ENCODE peak calls at places on chromosomes 11 and 22, in ten cellular contexts. D is GM12865; I is hippocampal formation; B is activated gamma-delta T cell treated with anti-CD3 and anti-CD28 coated beads, Interleukin-2, amount 50 U/mL, for 16 hours; M is brain microvascular endothelial cell; G is activated naive CD8-positive, alpha-beta T cell treated with anti-CD3 and anti-CD28 coated beads, Interleukin-2, amount 50 U/mL, for 24 hours; R is astrocyte of the hippocampus; U is GM12891; E is neural crest cell; X is omental fat pad. W is an unnamed sample.

GRCh38 chr22:22752556-22753477 is 108.4 kb downstream of the GGTLC2 start:
- DNase-seq in B (no peak), M (no peak), I (no peak), D (no peak), E (no peak), X (no peak), R (no peak), U (no peak), G (no peak), W (no peak)

GRCh38 chr11:67114275-67114896 is 4.7 kb upstream of the KDM2A start:
- DNase-seq in U (no peak), E (no peak), I (no peak), R (no peak), M (no peak), B (no peak), G (no peak), D (no peak), X (no peak), W (no peak)

GRCh38 chr11:92703431-92703830 is 266.0 kb upstream of the MTNR1B start:
- DNase-seq in B (no peak), D (no peak), X (no peak), I (no peak), M (peak), U (no peak), G (no peak), R (peak), E (no peak), W (no peak)

GRCh38 chr22:37386441-37386840 is 40.8 kb downstream of the ELFN2 start:
- DNase-seq in E (peak), U (no peak), D (no peak), R (no peak), B (no peak), G (no peak), M (no peak), I (no peak), X (no peak), W (no peak)

GRCh38 chr22:45886502-45886901 is 90.5 kb downstream of the WNT7B start:
- DNase-seq in X (no peak), E (no peak), I (no peak), D (no peak), U (no peak), R (no peak), B (no peak), G (no peak), M (no peak), W (no peak)

GRCh38 chr11:6667733-6668374 is 12.2 kb upstream of the DCHS1 start:
- DNase-seq in M (peak), R (peak), E (no peak), G (peak), D (peak), U (no peak), B (peak), X (no peak), I (no peak), W (peak)

GRCh38 chr11:2797741-2798361 is 87.7 kb downstream of the CDKN1C start:
- DNase-seq in G (no peak), M (no peak), U (no peak), E (no peak), B (no peak), I (no peak), X (peak), R (no peak), D (no peak), W (peak)

GRCh38 chr11:64284048-64284961 is at the start of gene BAD:
- DNase-seq in X (peak), R (peak), U (peak), D (peak), B (peak), I (peak), M (peak), G (peak), E (peak), W (peak)

GRCh38 chr22:48957987-48958321 is 869.7 kb downstream of the BRD1 start:
- DNase-seq in I (no peak), M (no peak), G (no peak), X (no peak), D (no peak), U (no peak), R (no peak), B (no peak), E (no peak), W (no peak)

GRCh38 chr11:8263769-8264410 is at the start of gene LMO1:
- DNase-seq in E (peak), U (peak), B (peak), G (peak), X (peak), M (peak), D (peak), I (peak), R (peak), W (peak)

GRCh38 chr22:40070701-40071100 is 75.9 kb downstream of the FAM83F start:
- DNase-seq in G (no peak), R (peak), M (no peak), I (no peak), B (no peak), E (no peak), D (peak), X (no peak), U (no peak), W (no peak)

GRCh38 chr11:94767701-94768601 is at the start of gene AMOTL1:
- DNase-seq in U (peak), B (peak), M (peak), G (peak), E (peak), X (peak), D (no peak), I (peak), R (peak), W (peak)

GRCh38 chr11:111388431-111388830 is 9.4 kb upstream of the POU2AF1 start:
- DNase-seq in M (no peak), D (no peak), G (no peak), U (no peak), E (no peak), I (no peak), X (no peak), R (peak), B (no peak), W (no peak)

GRCh38 chr11:95585071-95585751 is 204.4 kb downstream of the FAM76B start:
- DNase-seq in B (no peak), I (no peak), R (peak), G (no peak), E (no peak), X (no peak), D (no peak), U (no peak), M (peak), W (no peak)

GRCh38 chr11:116697011-116697410 is 75.8 kb downstream of the BUD13 start:
- DNase-seq in G (no peak), E (no peak), U (no peak), M (no peak), I (no peak), R (no peak), B (no peak), D (no peak), X (no peak), W (peak)

GRCh38 chr11:95831198-95831883 is 41.0 kb downstream of the CEP57 start:
- DNase-seq in X (no peak), M (peak), U (no peak), D (no peak), B (no peak), I (no peak), G (no peak), E (no peak), R (peak), W (no peak)

GRCh38 chr11:19689281-19689975 is 23.2 kb upstream of the NAV2 start:
- DNase-seq in I (no peak), U (no peak), D (no peak), X (no peak), R (no peak), M (no peak), E (no peak), G (no peak), B (no peak), W (no peak)